ENCODE peak calls at places on chromosome 19, in ten cellular contexts. One of them, this sample, is unnamed.

GRCh38 chr19:17947815-17948473 is 15.1 kb downstream of the CCDC124 start:
- DNase-seq in aorta: peak; percentile 96
- DNase-seq in mesendoderm: peak; percentile 96
- DNase-seq in fibroblast of lung: peak; percentile 90
- DNase-seq in tibial nerve: peak; percentile 68
- DNase-seq in right lobe of liver: peak; percentile 93
- DNase-seq in effector memory CD4-positive, alpha-beta T cell: peak; percentile 96
- DNase-seq in naive thymus-derived CD4-positive, alpha-beta T cell: peak; percentile 99
- DNase-seq in CD8-positive, alpha-beta memory T cell: peak; percentile 93
- DNase-seq in CD4-positive, alpha-beta T cell: peak; percentile 91
- DNase-seq in this sample: peak; percentile 31

GRCh38 chr19:50718255-50719118 is 1.1 kb downstream of the SHANK1 start:
- DNase-seq in aorta: no peak
- DNase-seq in mesendoderm: no peak
- DNase-seq in naive thymus-derived CD4-positive, alpha-beta T cell: no peak
- DNase-seq in right lobe of liver: no peak
- DNase-seq in CD4-positive, alpha-beta T cell: no peak
- DNase-seq in tibial nerve: no peak
- DNase-seq in CD8-positive, alpha-beta memory T cell: no peak
- DNase-seq in effector memory CD4-positive, alpha-beta T cell: no peak
- DNase-seq in fibroblast of lung: no peak
- DNase-seq in this sample: no peak

GRCh38 chr19:31706131-31706530 is 356.9 kb upstream of the TSHZ3 start:
- DNase-seq in CD4-positive, alpha-beta T cell: no peak
- DNase-seq in effector memory CD4-positive, alpha-beta T cell: no peak
- DNase-seq in CD8-positive, alpha-beta memory T cell: no peak
- DNase-seq in fibroblast of lung: no peak
- DNase-seq in naive thymus-derived CD4-positive, alpha-beta T cell: no peak
- DNase-seq in right lobe of liver: no peak
- DNase-seq in aorta: no peak
- DNase-seq in mesendoderm: no peak
- DNase-seq in tibial nerve: no peak
- DNase-seq in this sample: no peak

GRCh38 chr19:35556025-35556590 is 7.3 kb downstream of the ATP4A start:
- DNase-seq in fibroblast of lung: no peak
- DNase-seq in mesendoderm: no peak
- DNase-seq in CD4-positive, alpha-beta T cell: no peak
- DNase-seq in CD8-positive, alpha-beta memory T cell: no peak
- DNase-seq in effector memory CD4-positive, alpha-beta T cell: no peak
- DNase-seq in aorta: no peak
- DNase-seq in naive thymus-derived CD4-positive, alpha-beta T cell: no peak
- DNase-seq in right lobe of liver: no peak
- DNase-seq in tibial nerve: no peak
- DNase-seq in this sample: no peak

GRCh38 chr19:15124572-15125231 is 17.5 kb downstream of the SYDE1 start:
- DNase-seq in CD4-positive, alpha-beta T cell: no peak
- DNase-seq in naive thymus-derived CD4-positive, alpha-beta T cell: no peak
- DNase-seq in effector memory CD4-positive, alpha-beta T cell: no peak
- DNase-seq in mesendoderm: no peak
- DNase-seq in tibial nerve: no peak
- DNase-seq in fibroblast of lung: no peak
- DNase-seq in aorta: peak; percentile 91
- DNase-seq in CD8-positive, alpha-beta memory T cell: no peak
- DNase-seq in right lobe of liver: peak; percentile 89
- DNase-seq in this sample: no peak

GRCh38 chr19:20315543-20315942 is 148.5 kb downstream of the ZNF486 start:
- DNase-seq in CD4-positive, alpha-beta T cell: no peak
- DNase-seq in CD8-positive, alpha-beta memory T cell: no peak
- DNase-seq in tibial nerve: no peak
- DNase-seq in effector memory CD4-positive, alpha-beta T cell: no peak
- DNase-seq in aorta: no peak
- DNase-seq in naive thymus-derived CD4-positive, alpha-beta T cell: no peak
- DNase-seq in mesendoderm: no peak
- DNase-seq in fibroblast of lung: no peak
- DNase-seq in right lobe of liver: no peak
- DNase-seq in this sample: no peak

GRCh38 chr19:12872941-12873890 is 8.0 kb downstream of the DNASE2 start:
- DNase-seq in aorta: no peak
- DNase-seq in right lobe of liver: peak; percentile 69
- DNase-seq in CD8-positive, alpha-beta memory T cell: peak; percentile 61
- DNase-seq in mesendoderm: peak; percentile 66
- DNase-seq in naive thymus-derived CD4-positive, alpha-beta T cell: peak; percentile 59
- DNase-seq in fibroblast of lung: peak; percentile 35
- DNase-seq in CD4-positive, alpha-beta T cell: peak; percentile 75
- DNase-seq in effector memory CD4-positive, alpha-beta T cell: peak; percentile 57
- DNase-seq in tibial nerve: no peak
- DNase-seq in this sample: no peak

GRCh38 chr19:407501-408440 is 1.2 kb downstream of the C2CD4C start:
- DNase-seq in mesendoderm: no peak
- DNase-seq in tibial nerve: no peak
- DNase-seq in aorta: peak; percentile 71
- DNase-seq in right lobe of liver: no peak
- DNase-seq in naive thymus-derived CD4-positive, alpha-beta T cell: no peak
- DNase-seq in effector memory CD4-positive, alpha-beta T cell: no peak
- DNase-seq in fibroblast of lung: no peak
- DNase-seq in CD8-positive, alpha-beta memory T cell: no peak
- DNase-seq in CD4-positive, alpha-beta T cell: no peak
- DNase-seq in this sample: no peak

GRCh38 chr19:5339950-5340636 is 519 bp downstream of the PTPRS start:
- DNase-seq in effector memory CD4-positive, alpha-beta T cell: no peak
- DNase-seq in aorta: no peak
- DNase-seq in CD8-positive, alpha-beta memory T cell: no peak
- DNase-seq in right lobe of liver: peak; percentile 25
- DNase-seq in tibial nerve: no peak
- DNase-seq in naive thymus-derived CD4-positive, alpha-beta T cell: no peak
- DNase-seq in fibroblast of lung: no peak
- DNase-seq in mesendoderm: no peak
- DNase-seq in CD4-positive, alpha-beta T cell: no peak
- DNase-seq in this sample: no peak

GRCh38 chr19:40139533-40140287 is 49.0 kb upstream of the ZNF780A start:
- DNase-seq in effector memory CD4-positive, alpha-beta T cell: no peak
- DNase-seq in naive thymus-derived CD4-positive, alpha-beta T cell: no peak
- DNase-seq in mesendoderm: peak; percentile 44
- DNase-seq in aorta: no peak
- DNase-seq in right lobe of liver: no peak
- DNase-seq in tibial nerve: no peak
- DNase-seq in CD8-positive, alpha-beta memory T cell: no peak
- DNase-seq in CD4-positive, alpha-beta T cell: no peak
- DNase-seq in fibroblast of lung: peak; percentile 73
- DNase-seq in this sample: no peak

GRCh38 chr19:57559008-57559403 is 657 bp downstream of the ZNF550 start:
- DNase-seq in naive thymus-derived CD4-positive, alpha-beta T cell: no peak
- DNase-seq in CD8-positive, alpha-beta memory T cell: no peak
- DNase-seq in fibroblast of lung: no peak
- DNase-seq in mesendoderm: peak; percentile 56
- DNase-seq in tibial nerve: no peak
- DNase-seq in CD4-positive, alpha-beta T cell: no peak
- DNase-seq in aorta: no peak
- DNase-seq in effector memory CD4-positive, alpha-beta T cell: no peak
- DNase-seq in right lobe of liver: no peak
- DNase-seq in this sample: no peak

GRCh38 chr19:9597027-9597426 is 12.7 kb upstream of the ZNF121 start:
- DNase-seq in right lobe of liver: no peak
- DNase-seq in aorta: no peak
- DNase-seq in tibial nerve: no peak
- DNase-seq in CD4-positive, alpha-beta T cell: no peak
- DNase-seq in mesendoderm: no peak
- DNase-seq in effector memory CD4-positive, alpha-beta T cell: no peak
- DNase-seq in fibroblast of lung: peak; percentile 72
- DNase-seq in CD8-positive, alpha-beta memory T cell: no peak
- DNase-seq in naive thymus-derived CD4-positive, alpha-beta T cell: no peak
- DNase-seq in this sample: peak; percentile 85

GRCh38 chr19:44050740-44051653 is 839 bp upstream of the ZNF223 start:
- DNase-seq in CD4-positive, alpha-beta T cell: peak; percentile 5
- DNase-seq in fibroblast of lung: no peak
- DNase-seq in naive thymus-derived CD4-positive, alpha-beta T cell: no peak
- DNase-seq in effector memory CD4-positive, alpha-beta T cell: no peak
- DNase-seq in tibial nerve: no peak
- DNase-seq in mesendoderm: no peak
- DNase-seq in CD8-positive, alpha-beta memory T cell: no peak
- DNase-seq in right lobe of liver: no peak
- DNase-seq in aorta: no peak
- DNase-seq in this sample: peak; percentile 31

GRCh38 chr19:2648528-2648937 is 54.0 kb downstream of the GNG7 start:
- DNase-seq in right lobe of liver: peak; percentile 75
- DNase-seq in fibroblast of lung: peak; percentile 82
- DNase-seq in mesendoderm: peak; percentile 73
- DNase-seq in tibial nerve: no peak
- DNase-seq in aorta: peak; percentile 89
- DNase-seq in effector memory CD4-positive, alpha-beta T cell: peak; percentile 45
- DNase-seq in CD4-positive, alpha-beta T cell: peak; percentile 65
- DNase-seq in naive thymus-derived CD4-positive, alpha-beta T cell: peak; percentile 75
- DNase-seq in CD8-positive, alpha-beta memory T cell: peak; percentile 63
- DNase-seq in this sample: peak; percentile 40
- H3K27ac ChIP-seq in right lobe of liver: no peak overlapping the region
- H3K27ac ChIP-seq in fibroblast of lung: no peak overlapping the region
- H3K27ac ChIP-seq in mesendoderm: no peak overlapping the region
- H3K27ac ChIP-seq in tibial nerve: no peak overlapping the region
- H3K27ac ChIP-seq in aorta: no peak overlapping the region
- H3K27ac ChIP-seq in effector memory CD4-positive, alpha-beta T cell: no peak overlapping the region
- H3K27ac ChIP-seq in CD4-positive, alpha-beta T cell: no peak overlapping the region
- H3K27ac ChIP-seq in naive thymus-derived CD4-positive, alpha-beta T cell: no peak overlapping the region
- H3K27ac ChIP-seq in CD8-positive, alpha-beta memory T cell: no peak overlapping the region
- H3K27ac ChIP-seq in this sample: no peak overlapping the region

GRCh38 chr19:52648336-52648990 is 10.3 kb upstream of the ZNF83 start:
- DNase-seq in tibial nerve: no peak
- DNase-seq in right lobe of liver: no peak
- DNase-seq in aorta: no peak
- DNase-seq in CD8-positive, alpha-beta memory T cell: no peak
- DNase-seq in mesendoderm: no peak
- DNase-seq in CD4-positive, alpha-beta T cell: no peak
- DNase-seq in effector memory CD4-positive, alpha-beta T cell: no peak
- DNase-seq in naive thymus-derived CD4-positive, alpha-beta T cell: no peak
- DNase-seq in fibroblast of lung: peak; percentile 30
- DNase-seq in this sample: no peak
- H3K27ac ChIP-seq in tibial nerve: no peak overlapping the region
- H3K27ac ChIP-seq in right lobe of liver: no peak overlapping the region
- H3K27ac ChIP-seq in aorta: peak overlapping the region; percentile 68
- H3K27ac ChIP-seq in CD8-positive, alpha-beta memory T cell: no peak overlapping the region
- H3K27ac ChIP-seq in mesendoderm: no peak overlapping the region
- H3K27ac ChIP-seq in CD4-positive, alpha-beta T cell: no peak overlapping the region
- H3K27ac ChIP-seq in effector memory CD4-positive, alpha-beta T cell: no peak overlapping the region
- H3K27ac ChIP-seq in naive thymus-derived CD4-positive, alpha-beta T cell: no peak overlapping the region
- H3K27ac ChIP-seq in fibroblast of lung: no peak overlapping the region
- H3K27ac ChIP-seq in this sample: peak overlapping the region; percentile 2

GRCh38 chr19:3723110-3723488 is 14.9 kb downstream of the TJP3 start:
- DNase-seq in naive thymus-derived CD4-positive, alpha-beta T cell: no peak
- DNase-seq in aorta: no peak
- DNase-seq in CD8-positive, alpha-beta memory T cell: no peak
- DNase-seq in right lobe of liver: no peak
- DNase-seq in effector memory CD4-positive, alpha-beta T cell: no peak
- DNase-seq in CD4-positive, alpha-beta T cell: no peak
- DNase-seq in mesendoderm: no peak
- DNase-seq in tibial nerve: no peak
- DNase-seq in fibroblast of lung: no peak
- DNase-seq in this sample: no peak

GRCh38 chr19:3723883-3724282 is 15.7 kb downstream of the TJP3 start:
- DNase-seq in CD4-positive, alpha-beta T cell: no peak
- DNase-seq in aorta: no peak
- DNase-seq in mesendoderm: no peak
- DNase-seq in right lobe of liver: no peak
- DNase-seq in CD8-positive, alpha-beta memory T cell: no peak
- DNase-seq in effector memory CD4-positive, alpha-beta T cell: no peak
- DNase-seq in tibial nerve: no peak
- DNase-seq in fibroblast of lung: no peak
- DNase-seq in naive thymus-derived CD4-positive, alpha-beta T cell: no peak
- DNase-seq in this sample: no peak

GRCh38 chr19:3725640-3726310 is 17.6 kb downstream of the TJP3 start:
- DNase-seq in naive thymus-derived CD4-positive, alpha-beta T cell: no peak
- DNase-seq in fibroblast of lung: no peak
- DNase-seq in CD8-positive, alpha-beta memory T cell: no peak
- DNase-seq in tibial nerve: no peak
- DNase-seq in aorta: no peak
- DNase-seq in CD4-positive, alpha-beta T cell: no peak
- DNase-seq in mesendoderm: peak; percentile 53
- DNase-seq in effector memory CD4-positive, alpha-beta T cell: no peak
- DNase-seq in right lobe of liver: no peak
- DNase-seq in this sample: no peak

GRCh38 chr19:3722443-3723109 is 14.4 kb downstream of the TJP3 start:
- DNase-seq in CD4-positive, alpha-beta T cell: no peak
- DNase-seq in tibial nerve: no peak
- DNase-seq in CD8-positive, alpha-beta memory T cell: no peak
- DNase-seq in effector memory CD4-positive, alpha-beta T cell: no peak
- DNase-seq in mesendoderm: peak; percentile 78
- DNase-seq in aorta: no peak
- DNase-seq in fibroblast of lung: no peak
- DNase-seq in right lobe of liver: no peak
- DNase-seq in naive thymus-derived CD4-positive, alpha-beta T cell: no peak
- DNase-seq in this sample: no peak

DNA sequence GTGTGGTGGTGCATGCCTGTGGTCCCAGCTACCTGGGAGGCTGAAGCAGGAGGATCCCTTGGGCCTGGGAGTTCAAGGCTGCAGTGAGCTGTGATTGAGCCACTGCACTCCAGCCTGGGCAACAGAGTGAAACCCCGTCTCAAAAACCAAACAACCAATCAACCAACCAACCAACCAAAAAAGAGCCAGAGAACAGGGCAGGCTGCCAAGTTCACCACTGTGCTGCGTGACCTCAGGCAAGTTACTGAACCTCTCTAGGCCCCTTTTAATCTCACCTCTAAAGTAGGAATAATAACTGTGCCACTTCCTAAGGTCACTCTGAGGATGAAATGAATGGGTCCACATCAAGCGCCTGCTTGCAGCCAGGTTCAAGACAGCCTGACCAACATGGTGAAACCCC is 16.9 kb downstream of the TJP3 start:
- DNase-seq in CD4-positive, alpha-beta T cell: no peak
- DNase-seq in right lobe of liver: no peak
- DNase-seq in naive thymus-derived CD4-positive, alpha-beta T cell: no peak
- DNase-seq in tibial nerve: no peak
- DNase-seq in CD8-positive, alpha-beta memory T cell: no peak
- DNase-seq in mesendoderm: no peak
- DNase-seq in fibroblast of lung: no peak
- DNase-seq in aorta: no peak
- DNase-seq in effector memory CD4-positive, alpha-beta T cell: no peak
- DNase-seq in this sample: no peak
- H3K27ac ChIP-seq in CD4-positive, alpha-beta T cell: no peak overlapping the region
- H3K27ac ChIP-seq in right lobe of liver: no peak overlapping the region
- H3K27ac ChIP-seq in naive thymus-derived CD4-positive, alpha-beta T cell: no peak overlapping the region
- H3K27ac ChIP-seq in tibial nerve: no peak overlapping the region
- H3K27ac ChIP-seq in CD8-positive, alpha-beta memory T cell: no peak overlapping the region
- H3K27ac ChIP-seq in mesendoderm: no peak overlapping the region
- H3K27ac ChIP-seq in fibroblast of lung: no peak overlapping the region
- H3K27ac ChIP-seq in aorta: no peak overlapping the region
- H3K27ac ChIP-seq in effector memory CD4-positive, alpha-beta T cell: no peak overlapping the region
- H3K27ac ChIP-seq in this sample: no peak overlapping the region

DNA sequence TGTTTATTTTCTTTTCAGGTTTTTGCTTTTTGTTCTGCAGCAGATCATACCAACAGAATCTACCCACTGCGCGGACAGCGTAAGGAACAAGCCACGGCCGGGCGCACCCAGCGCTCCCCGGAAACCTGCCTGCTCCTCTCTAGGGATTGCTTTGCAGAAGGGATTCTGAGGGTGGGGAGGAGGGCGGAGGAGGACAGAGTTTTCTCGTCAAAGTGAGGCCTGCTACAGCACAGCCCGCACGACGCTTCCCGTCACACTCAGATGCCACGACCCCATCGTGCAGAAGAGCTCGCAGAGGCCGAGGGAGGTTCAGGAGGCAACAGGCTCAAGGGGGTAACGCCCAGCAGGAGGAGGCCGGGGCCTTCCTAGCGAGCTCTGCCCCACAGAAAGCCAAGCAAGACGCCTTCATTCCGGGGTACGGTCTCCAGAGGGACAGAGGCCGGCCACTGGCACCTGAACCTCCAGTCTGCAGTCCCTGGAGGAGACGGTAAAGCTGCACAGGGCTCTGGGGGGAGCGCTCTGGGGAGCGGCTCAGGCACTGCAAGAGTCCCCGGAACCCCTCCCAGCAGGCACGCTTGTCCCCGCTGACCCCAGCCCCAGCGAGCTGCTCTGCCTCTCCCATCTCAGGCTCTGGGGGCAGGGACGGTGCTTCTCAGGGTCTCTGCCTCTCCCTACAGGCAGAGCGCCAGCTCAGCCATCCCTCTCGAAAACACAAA is 6.9 kb downstream of the REXO1 start:
- DNase-seq in tibial nerve: no peak
- DNase-seq in CD8-positive, alpha-beta memory T cell: no peak
- DNase-seq in naive thymus-derived CD4-positive, alpha-beta T cell: no peak
- DNase-seq in mesendoderm: no peak
- DNase-seq in right lobe of liver: no peak
- DNase-seq in CD4-positive, alpha-beta T cell: no peak
- DNase-seq in aorta: no peak
- DNase-seq in effector memory CD4-positive, alpha-beta T cell: no peak
- DNase-seq in fibroblast of lung: no peak
- DNase-seq in this sample: no peak
- H3K27ac ChIP-seq in tibial nerve: peak overlapping the region; percentile 48
- H3K27ac ChIP-seq in CD8-positive, alpha-beta memory T cell: no peak overlapping the region
- H3K27ac ChIP-seq in naive thymus-derived CD4-positive, alpha-beta T cell: no peak overlapping the region
- H3K27ac ChIP-seq in mesendoderm: no peak overlapping the region
- H3K27ac ChIP-seq in right lobe of liver: no peak overlapping the region
- H3K27ac ChIP-seq in CD4-positive, alpha-beta T cell: no peak overlapping the region
- H3K27ac ChIP-seq in aorta: no peak overlapping the region
- H3K27ac ChIP-seq in effector memory CD4-positive, alpha-beta T cell: no peak overlapping the region
- H3K27ac ChIP-seq in fibroblast of lung: peak overlapping the region; percentile 50
- H3K27ac ChIP-seq in this sample: no peak overlapping the region

This sample was measured in epithelial cell of prostate.